ENCODE peak calls at places on chromosomes 12 and 14, in eight cellular contexts. J, K, G, W, A, E, R and N are unnamed samples.

GRCh38 chr12:47082963-47083621 is 3.3 kb upstream of the AMIGO2 start:
- DNase-seq in J (no peak), K (peak; percentile 90), G (no peak), W (peak; percentile 96), A (peak; percentile 65), E (no peak), R (peak; percentile 96), N (peak; percentile 57)

GRCh38 chr12:53219116-53219955 is 12.3 kb upstream of the ITGB7 start:
- DNase-seq in J (peak; percentile 58), K (no peak), G (no peak), W (peak; percentile 49), A (no peak), E (peak; percentile 26), R (peak; percentile 44), N (no peak)

GRCh38 chr12:49868952-49869815 is 26.3 kb upstream of the BCDIN3D start:
- DNase-seq in J (peak; percentile 65), K (peak; percentile 65), G (peak; percentile 32), W (no peak), A (peak; percentile 85), E (no peak), R (peak; percentile 81), N (peak; percentile 92)

GRCh38 chr14:24280797-24281460 is 9.5 kb upstream of the RABGGTA start:
- DNase-seq in J (no peak), K (no peak), G (no peak), W (no peak), A (no peak), E (no peak), R (no peak), N (no peak)

GRCh38 chr12:70393787-70394519 is 27.9 kb downstream of the KCNMB4 start:
- DNase-seq in J (no peak), K (peak; percentile 10), G (no peak), W (peak; percentile 74), A (no peak), E (no peak), R (peak; percentile 15), N (no peak)

GRCh38 chr14:63922696-63923421 is 70.1 kb downstream of the SYNE2 start:
- DNase-seq in J (no peak), K (no peak), G (no peak), W (peak; percentile 42), A (no peak), E (no peak), R (peak; percentile 32), N (no peak)

GRCh38 chr12:79373896-79374499 is 316.8 kb downstream of the PAWR start:
- DNase-seq in J (no peak), K (no peak), G (no peak), W (peak; percentile 64), A (no peak), E (no peak), R (peak; percentile 51), N (no peak)

GRCh38 chr12:91226-91625 is 24.7 kb downstream of the IQSEC3 start:
- DNase-seq in J (no peak), K (no peak), G (no peak), W (no peak), A (no peak), E (no peak), R (no peak), N (no peak)

GRCh38 chr14:81033841-81034240 is 78.4 kb downstream of the TSHR start:
- DNase-seq in J (no peak), K (no peak), G (no peak), W (no peak), A (no peak), E (no peak), R (no peak), N (no peak)

GRCh38 chr14:68772761-68773381 is 20.0 kb downstream of the ZFP36L1 start:
- DNase-seq in J (no peak), K (no peak), G (no peak), W (no peak), A (no peak), E (no peak), R (no peak), N (no peak)

GRCh38 chr14:66401447-66402095 is 84.6 kb upstream of the CCDC196 start:
- DNase-seq in J (no peak), K (no peak), G (no peak), W (peak; percentile 52), A (no peak), E (no peak), R (peak; percentile 3), N (no peak)

GRCh38 chr12:95790025-95790911 is at the start of gene NTN4:
- DNase-seq in J (peak; percentile 32), K (no peak), G (no peak), W (peak; percentile 60), A (no peak), E (no peak), R (peak; percentile 45), N (no peak)

GRCh38 chr12:27343255-27344000 is 10.8 kb downstream of the BMAL2 start:
- DNase-seq in J (no peak), K (peak; percentile 49), G (no peak), W (peak; percentile 99), A (peak; percentile 71), E (no peak), R (peak; percentile 94), N (peak; percentile 85)

GRCh38 chr14:47102472-47102871 is 450.9 kb upstream of the RPL10L start:
- DNase-seq in J (no peak), K (no peak), G (no peak), W (no peak), A (no peak), E (no peak), R (no peak), N (no peak)